ENCODE peak calls at places on chromosomes 5 and 9, in six cellular contexts. One of them, this sample, is unnamed. For H3K4me1, the result is how much of the 10 kb centered on the place peaks cover.

GRCh38 chr5:3343911-3344310 is 251.7 kb upstream of the IRX1 start:
- DNase-seq in heart left ventricle: no peak
- DNase-seq in IMR-90: no peak
- DNase-seq in SK-N-SH: no peak
- DNase-seq in aorta: peak
- DNase-seq in ovary: no peak
- DNase-seq in this sample: no peak

GRCh38 chr9:129197978-129198736 is 20.1 kb upstream of the IER5L start:
- DNase-seq in heart left ventricle: peak
- DNase-seq in aorta: peak
- DNase-seq in ovary: peak
- DNase-seq in SK-N-SH: no peak
- DNase-seq in IMR-90: peak
- DNase-seq in this sample: no peak

GRCh38 chr5:173435543-173435942 is 107.3 kb upstream of the STC2 start:
- DNase-seq in ovary: no peak
- DNase-seq in IMR-90: no peak
- DNase-seq in aorta: no peak
- DNase-seq in SK-N-SH: no peak
- DNase-seq in heart left ventricle: no peak
- DNase-seq in this sample: no peak

GRCh38 chr5:1349246-1349645 is 4.3 kb upstream of the CLPTM1L start:
- DNase-seq in IMR-90: no peak
- DNase-seq in aorta: peak
- DNase-seq in SK-N-SH: no peak
- DNase-seq in ovary: no peak
- DNase-seq in heart left ventricle: no peak
- DNase-seq in this sample: no peak

GRCh38 chr5:118290204-118290603 is 698.1 kb downstream of the DTWD2 start:
- DNase-seq in SK-N-SH: no peak
- DNase-seq in ovary: no peak
- DNase-seq in aorta: no peak
- DNase-seq in heart left ventricle: no peak
- DNase-seq in IMR-90: no peak
- DNase-seq in this sample: no peak

GRCh38 chr5:143791848-143792701 is 19.9 kb upstream of the HMHB1 start:
- DNase-seq in ovary: no peak
- DNase-seq in IMR-90: no peak
- DNase-seq in aorta: no peak
- DNase-seq in SK-N-SH: no peak
- DNase-seq in heart left ventricle: no peak
- DNase-seq in this sample: no peak

GRCh38 chr5:73826761-73827450 is 200.9 kb downstream of the ARHGEF28 start:
- DNase-seq in heart left ventricle: no peak
- DNase-seq in aorta: no peak
- DNase-seq in IMR-90: peak
- DNase-seq in ovary: peak
- DNase-seq in SK-N-SH: no peak
- DNase-seq in this sample: no peak

GRCh38 chr5:108997720-108998119 is 250.0 kb downstream of the FER start:
- DNase-seq in SK-N-SH: no peak
- DNase-seq in IMR-90: no peak
- DNase-seq in ovary: no peak
- DNase-seq in aorta: no peak
- DNase-seq in heart left ventricle: no peak
- DNase-seq in this sample: no peak

GRCh38 chr5:177453852-177454396 is 7.3 kb downstream of the PRR7 start:
- DNase-seq in ovary: peak
- DNase-seq in heart left ventricle: no peak
- DNase-seq in aorta: peak
- DNase-seq in IMR-90: no peak
- DNase-seq in SK-N-SH: no peak
- DNase-seq in this sample: no peak

GRCh38 chr5:161757223-161757622 is 71.7 kb downstream of the GABRA6 start:
- DNase-seq in ovary: no peak
- DNase-seq in SK-N-SH: no peak
- DNase-seq in IMR-90: no peak
- DNase-seq in heart left ventricle: no peak
- DNase-seq in aorta: peak
- DNase-seq in this sample: no peak

DNA sequence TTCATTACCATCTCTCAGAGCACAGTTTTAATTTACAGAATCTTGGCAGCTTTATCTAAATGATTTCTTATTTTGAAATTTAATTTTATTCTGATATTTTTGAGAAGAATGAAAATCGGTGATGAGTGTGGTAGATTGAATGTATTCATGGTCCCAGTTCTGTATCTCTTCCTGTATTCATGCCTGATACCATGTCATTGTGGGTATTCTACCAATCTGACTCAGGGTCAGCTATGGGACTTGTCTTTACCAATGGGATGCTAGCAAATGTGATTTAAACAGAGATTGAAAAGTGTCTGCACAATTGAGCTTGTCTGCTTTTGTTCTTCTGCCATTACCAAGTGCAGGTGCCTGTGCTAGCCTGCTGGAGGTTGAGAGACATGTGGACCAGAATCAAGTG is 17.8 kb upstream of the ZNF618 start:
- DNase-seq in aorta: no peak
- DNase-seq in ovary: no peak
- DNase-seq in IMR-90: no peak
- DNase-seq in SK-N-SH: no peak
- DNase-seq in heart left ventricle: no peak
- DNase-seq in this sample: no peak
- H3K4me3 ChIP-seq in aorta: no peak
- H3K4me3 ChIP-seq in ovary: no peak
- H3K4me3 ChIP-seq in IMR-90: no peak
- H3K4me3 ChIP-seq in SK-N-SH: no peak
- H3K4me3 ChIP-seq in heart left ventricle: no peak
- H3K4me3 ChIP-seq in this sample: no peak

DNA sequence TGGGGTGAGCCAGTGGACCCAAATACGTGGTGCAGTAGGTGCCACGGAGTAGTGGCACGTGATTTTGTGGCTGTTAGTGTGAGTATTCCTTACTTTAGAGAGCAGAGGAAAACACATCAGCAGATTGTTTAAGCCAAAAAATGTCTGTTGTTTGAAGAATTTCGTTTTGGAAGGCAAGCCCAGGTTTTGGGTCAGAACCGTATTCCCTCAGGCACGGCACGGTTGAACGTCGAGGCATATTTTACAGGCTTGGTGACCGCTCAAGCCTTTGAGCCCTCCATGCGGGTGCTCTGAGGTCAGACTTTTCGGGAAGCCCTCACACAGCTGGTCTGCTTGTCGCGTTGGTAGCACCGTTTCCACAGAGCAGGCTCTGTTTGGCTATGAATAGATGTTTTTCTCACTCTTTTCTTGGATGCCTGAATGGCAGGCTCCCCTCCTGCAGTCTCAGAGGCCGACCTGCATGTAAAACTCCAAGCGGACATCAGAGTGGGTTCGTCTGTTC is 27.2 kb downstream of the NEK6 start:
- DNase-seq in IMR-90: peak
- DNase-seq in aorta: no peak
- DNase-seq in SK-N-SH: no peak
- DNase-seq in ovary: no peak
- DNase-seq in heart left ventricle: no peak
- DNase-seq in this sample: no peak
- H3K4me1 ChIP-seq in IMR-90: half or more
- H3K4me1 ChIP-seq in aorta: under half
- H3K4me1 ChIP-seq in SK-N-SH: under half
- H3K4me1 ChIP-seq in ovary: under half
- H3K4me1 ChIP-seq in heart left ventricle: half or more
- H3K4me1 ChIP-seq in this sample: half or more

GRCh38 chr9:97908736-97909135 is 13.6 kb downstream of the TRMO start:
- DNase-seq in heart left ventricle: no peak
- DNase-seq in SK-N-SH: no peak
- DNase-seq in aorta: no peak
- DNase-seq in IMR-90: no peak
- DNase-seq in ovary: no peak
- DNase-seq in this sample: no peak

GRCh38 chr9:97905228-97905627 is 17.1 kb downstream of the TRMO start:
- DNase-seq in heart left ventricle: no peak
- DNase-seq in IMR-90: no peak
- DNase-seq in SK-N-SH: no peak
- DNase-seq in aorta: no peak
- DNase-seq in ovary: no peak
- DNase-seq in this sample: no peak

GRCh38 chr9:97907051-97907450 is 15.2 kb downstream of the TRMO start:
- DNase-seq in ovary: no peak
- DNase-seq in heart left ventricle: no peak
- DNase-seq in IMR-90: no peak
- DNase-seq in aorta: no peak
- DNase-seq in SK-N-SH: no peak
- DNase-seq in this sample: no peak

GRCh38 chr9:97906236-97906831 is 16.0 kb downstream of the TRMO start:
- DNase-seq in SK-N-SH: no peak
- DNase-seq in IMR-90: no peak
- DNase-seq in heart left ventricle: peak
- DNase-seq in ovary: no peak
- DNase-seq in aorta: no peak
- DNase-seq in this sample: no peak

GRCh38 chr9:97907632-97908031 is 14.7 kb downstream of the TRMO start:
- DNase-seq in ovary: no peak
- DNase-seq in IMR-90: no peak
- DNase-seq in SK-N-SH: no peak
- DNase-seq in aorta: no peak
- DNase-seq in heart left ventricle: no peak
- DNase-seq in this sample: no peak
- H3K4me3 ChIP-seq in ovary: no peak
- H3K4me3 ChIP-seq in IMR-90: no peak
- H3K4me3 ChIP-seq in SK-N-SH: no peak
- H3K4me3 ChIP-seq in aorta: no peak
- H3K4me3 ChIP-seq in heart left ventricle: no peak
- H3K4me3 ChIP-seq in this sample: no peak

GRCh38 chr5:142441638-142442037 is 116.8 kb upstream of the SPRY4 start:
- DNase-seq in SK-N-SH: no peak
- DNase-seq in aorta: no peak
- DNase-seq in IMR-90: peak
- DNase-seq in ovary: peak
- DNase-seq in heart left ventricle: peak
- DNase-seq in this sample: no peak

GRCh38 chr5:142446960-142447279 is 122.1 kb upstream of the SPRY4 start:
- DNase-seq in ovary: no peak
- DNase-seq in heart left ventricle: no peak
- DNase-seq in SK-N-SH: no peak
- DNase-seq in IMR-90: no peak
- DNase-seq in aorta: no peak
- DNase-seq in this sample: no peak

GRCh38 chr5:142447887-142448286 is 123.1 kb upstream of the SPRY4 start:
- DNase-seq in ovary: no peak
- DNase-seq in aorta: no peak
- DNase-seq in heart left ventricle: no peak
- DNase-seq in IMR-90: no peak
- DNase-seq in SK-N-SH: no peak
- DNase-seq in this sample: no peak

GRCh38 chr5:142446131-142446959 is 121.5 kb upstream of the SPRY4 start:
- DNase-seq in SK-N-SH: no peak
- DNase-seq in aorta: no peak
- DNase-seq in IMR-90: peak
- DNase-seq in ovary: peak
- DNase-seq in heart left ventricle: no peak
- DNase-seq in this sample: no peak

GRCh38 chr5:142445266-142445665 is 120.4 kb upstream of the SPRY4 start:
- DNase-seq in IMR-90: peak
- DNase-seq in SK-N-SH: no peak
- DNase-seq in ovary: no peak
- DNase-seq in aorta: no peak
- DNase-seq in heart left ventricle: no peak
- DNase-seq in this sample: no peak
- H3K4me1 ChIP-seq in IMR-90: under half
- H3K4me1 ChIP-seq in SK-N-SH: under half
- H3K4me1 ChIP-seq in ovary: under half
- H3K4me1 ChIP-seq in aorta: under half
- H3K4me1 ChIP-seq in heart left ventricle: under half
- H3K4me1 ChIP-seq in this sample: under half

GRCh38 chr9:124478014-124478753 is 27.9 kb downstream of the ADGRD2 start:
- DNase-seq in IMR-90: no peak
- DNase-seq in ovary: no peak
- DNase-seq in aorta: no peak
- DNase-seq in SK-N-SH: peak
- DNase-seq in heart left ventricle: no peak
- DNase-seq in this sample: no peak

GRCh38 chr9:124479371-124479770 is 27.8 kb downstream of the NR5A1 start:
- DNase-seq in SK-N-SH: no peak
- DNase-seq in aorta: no peak
- DNase-seq in IMR-90: no peak
- DNase-seq in heart left ventricle: no peak
- DNase-seq in ovary: no peak
- DNase-seq in this sample: no peak

GRCh38 chr9:124475158-124475867 is 25.1 kb downstream of the ADGRD2 start:
- DNase-seq in IMR-90: no peak
- DNase-seq in SK-N-SH: peak
- DNase-seq in aorta: no peak
- DNase-seq in heart left ventricle: no peak
- DNase-seq in ovary: no peak
- DNase-seq in this sample: no peak

GRCh38 chr9:124475868-124476690 is 25.8 kb downstream of the ADGRD2 start:
- DNase-seq in ovary: no peak
- DNase-seq in IMR-90: no peak
- DNase-seq in SK-N-SH: no peak
- DNase-seq in aorta: no peak
- DNase-seq in heart left ventricle: no peak
- DNase-seq in this sample: no peak

DNA sequence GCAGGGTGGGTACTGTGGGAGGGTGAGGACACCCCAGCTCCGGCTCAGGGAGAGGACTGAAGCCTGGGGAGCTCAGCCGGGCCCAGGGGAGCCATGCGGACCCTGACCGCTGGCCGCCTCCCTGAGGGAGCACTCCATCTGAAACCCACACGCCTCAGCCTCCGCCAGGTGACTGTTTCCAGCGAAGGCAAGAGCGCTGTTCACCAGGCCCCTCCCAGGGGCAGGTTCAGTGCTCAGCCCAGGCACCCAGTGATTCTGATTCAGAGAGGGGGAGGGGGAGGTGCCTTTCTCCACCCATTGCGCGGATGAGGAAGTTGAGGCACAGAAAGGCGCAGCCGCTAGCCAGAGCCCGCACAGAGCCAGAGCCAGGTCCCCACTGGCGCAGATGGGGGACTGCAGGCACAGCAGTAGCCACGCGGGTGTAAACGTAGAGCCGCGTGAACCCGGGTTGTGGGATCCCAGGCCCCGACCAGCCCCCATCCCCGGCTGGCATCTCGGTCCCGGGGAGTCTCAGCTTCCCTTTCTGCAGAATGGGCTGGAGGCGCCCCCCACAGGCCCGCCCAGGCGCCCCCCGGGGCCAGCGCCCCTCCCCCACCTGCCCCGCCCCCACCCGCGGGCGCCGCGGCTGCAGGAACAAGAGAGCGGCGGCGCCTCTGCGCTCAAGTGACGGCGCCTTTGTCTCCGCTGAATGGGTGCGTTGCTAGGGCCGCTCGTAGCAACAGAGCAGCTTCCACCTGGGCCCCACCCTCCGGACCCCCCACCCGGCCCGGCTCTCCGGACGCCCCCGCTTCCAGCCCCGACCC is 27.2 kb downstream of the ADGRD2 start:
- DNase-seq in IMR-90: no peak
- DNase-seq in SK-N-SH: peak
- DNase-seq in aorta: no peak
- DNase-seq in heart left ventricle: no peak
- DNase-seq in ovary: no peak
- DNase-seq in this sample: no peak
- H3K4me3 ChIP-seq in IMR-90: no peak
- H3K4me3 ChIP-seq in SK-N-SH: no peak
- H3K4me3 ChIP-seq in aorta: no peak
- H3K4me3 ChIP-seq in heart left ventricle: no peak
- H3K4me3 ChIP-seq in ovary: no peak
- H3K4me3 ChIP-seq in this sample: peak

GRCh38 chr5:76547891-76548524 is 75.2 kb downstream of the F2RL2 start:
- DNase-seq in IMR-90: no peak
- DNase-seq in heart left ventricle: no peak
- DNase-seq in aorta: no peak
- DNase-seq in SK-N-SH: no peak
- DNase-seq in ovary: no peak
- DNase-seq in this sample: no peak
- H3K4me1 ChIP-seq in IMR-90: under half
- H3K4me1 ChIP-seq in heart left ventricle: half or more
- H3K4me1 ChIP-seq in aorta: under half
- H3K4me1 ChIP-seq in SK-N-SH: under half
- H3K4me1 ChIP-seq in ovary: under half
- H3K4me1 ChIP-seq in this sample: under half